ENCODE peak calls at places on chromosome 16, in ten cellular contexts. S is HS-27A; T is A172; E is ovary; L is fibroblast of pulmonary artery; K is esophagus squamous epithelium; Q is epithelial cell of esophagus; C is Calu3; N is HT1080; F is central memory CD8-positive, alpha-beta T cell. V is an unnamed sample.

GRCh38 chr16:88803264-88803987 is at the start of gene CDT1:
- DNase-seq in S (no peak), T (peak; percentile 69), E (peak; percentile 82), L (peak; percentile 77), K (no peak), Q (peak; percentile 75), C (peak; percentile 94), N (peak; percentile 70), F (peak; percentile 71), V (peak; percentile 64)

GRCh38 chr16:81770008-81770407 is 9.1 kb upstream of the PLCG2 start:
- DNase-seq in S (no peak), T (no peak), E (no peak), L (no peak), K (no peak), Q (no peak), C (no peak), N (no peak), F (no peak), V (no peak)

GRCh38 chr16:13194766-13195165 is 293.4 kb downstream of the SHISA9 start:
- DNase-seq in S (no peak), T (no peak), E (no peak), L (no peak), K (no peak), Q (no peak), C (no peak), N (no peak), F (no peak), V (no peak)

GRCh38 chr16:86517033-86517432 is 6.7 kb downstream of the FOXF1 start:
- DNase-seq in S (no peak), T (no peak), E (no peak), L (no peak), K (no peak), Q (no peak), C (no peak), N (no peak), F (no peak), V (no peak)

GRCh38 chr16:89805136-89805905 is 11.1 kb downstream of the FANCA start:
- DNase-seq in S (no peak), T (peak; percentile 70), E (no peak), L (peak; percentile 21), K (no peak), Q (no peak), C (no peak), N (no peak), F (no peak), V (peak; percentile 94)

GRCh38 chr16:47970291-47970931 is 185.4 kb downstream of the ABCC12 start:
- DNase-seq in S (peak; percentile 26), T (peak; percentile 56), E (no peak), L (peak; percentile 62), K (no peak), Q (peak; percentile 75), C (peak; percentile 6), N (peak; percentile 34), F (no peak), V (peak; percentile 25)

GRCh38 chr16:78584213-78584860 is 484.9 kb downstream of the WWOX start:
- DNase-seq in S (no peak), T (no peak), E (no peak), L (no peak), K (no peak), Q (no peak), C (no peak), N (no peak), F (no peak), V (no peak)

GRCh38 chr16:20846030-20846429 is 39.7 kb downstream of the REXO5 start:
- DNase-seq in S (no peak), T (no peak), E (no peak), L (no peak), K (no peak), Q (no peak), C (no peak), N (no peak), F (no peak), V (no peak)

GRCh38 chr16:27083861-27084261 is 17.1 kb downstream of the C16orf82 start:
- DNase-seq in S (no peak), T (no peak), E (no peak), L (no peak), K (no peak), Q (no peak), C (no peak), N (no peak), F (no peak), V (no peak)

GRCh38 chr16:59971264-59971663 is 1237.1 kb upstream of the GOT2 start:
- DNase-seq in S (no peak), T (no peak), E (no peak), L (no peak), K (no peak), Q (peak; percentile 63), C (no peak), N (peak; percentile 65), F (no peak), V (no peak)

GRCh38 chr16:83552193-83552592 is 255.6 kb upstream of the HSBP1 start:
- DNase-seq in S (peak; percentile 57), T (peak; percentile 89), E (no peak), L (peak; percentile 68), K (no peak), Q (peak; percentile 57), C (no peak), N (peak; percentile 94), F (no peak), V (peak; percentile 56)

GRCh38 chr16:86567701-86568571 is 1.3 kb downstream of the FOXC2 start:
- DNase-seq in S (no peak), T (no peak), E (no peak), L (peak; percentile 61), K (no peak), Q (peak; percentile 39), C (peak; percentile 79), N (peak; percentile 51), F (no peak), V (peak; percentile 52)

GRCh38 chr16:75271441-75272096 is 20.1 kb upstream of the BCAR1 start:
- DNase-seq in S (no peak), T (no peak), E (no peak), L (no peak), K (no peak), Q (no peak), C (no peak), N (no peak), F (no peak), V (no peak)

GRCh38 chr16:31081428-31082351 is 7.1 kb downstream of the PRSS53 start:
- DNase-seq in S (no peak), T (no peak), E (no peak), L (no peak), K (no peak), Q (no peak), C (no peak), N (no peak), F (no peak), V (no peak)

GRCh38 chr16:69906838-69907301 is 44.3 kb upstream of the CLEC18A start:
- DNase-seq in S (peak; percentile 72), T (peak; percentile 14), E (no peak), L (peak; percentile 30), K (no peak), Q (no peak), C (no peak), N (no peak), F (no peak), V (peak; percentile 89)

GRCh38 chr16:2912330-2913199 is 834 bp downstream of the FLYWCH1 start:
- DNase-seq in S (no peak), T (peak; percentile 48), E (peak; percentile 37), L (peak; percentile 75), K (no peak), Q (peak; percentile 40), C (peak; percentile 21), N (peak; percentile 36), F (no peak), V (peak; percentile 70)

GRCh38 chr16:11067697-11068141 is 123.4 kb downstream of the CLEC16A start:
- DNase-seq in S (no peak), T (no peak), E (no peak), L (no peak), K (no peak), Q (no peak), C (no peak), N (no peak), F (no peak), V (no peak)

GRCh38 chr16:72946474-72947194 is 101.3 kb downstream of the ZFHX3 start:
- DNase-seq in S (no peak), T (no peak), E (no peak), L (peak; percentile 67), K (no peak), Q (no peak), C (no peak), N (no peak), F (no peak), V (no peak)

GRCh38 chr16:68069511-68070248 is 15.5 kb upstream of the NFATC3 start:
- DNase-seq in S (no peak), T (no peak), E (no peak), L (no peak), K (no peak), Q (no peak), C (no peak), N (no peak), F (peak; percentile 32), V (no peak)

GRCh38 chr16:27355610-27356009 is 41.8 kb downstream of the IL4R start:
- DNase-seq in S (no peak), T (peak; percentile 51), E (no peak), L (peak; percentile 60), K (no peak), Q (peak; percentile 34), C (peak; percentile 37), N (peak; percentile 37), F (no peak), V (peak; percentile 37)

GRCh38 chr16:19419691-19420060 is 2.0 kb downstream of the TMC5 start:
- DNase-seq in S (peak; percentile 14), T (peak; percentile 91), E (no peak), L (no peak), K (no peak), Q (peak; percentile 89), C (peak; percentile 76), N (peak; percentile 85), F (no peak), V (no peak)

GRCh38 chr16:50683689-50684374 is 2.7 kb upstream of the SNX20 start:
- DNase-seq in S (no peak), T (no peak), E (no peak), L (no peak), K (no peak), Q (no peak), C (no peak), N (no peak), F (no peak), V (no peak)

GRCh38 chr16:25747160-25747758 is 55.5 kb downstream of the HS3ST4 start:
- DNase-seq in S (no peak), T (no peak), E (no peak), L (peak; percentile 1), K (no peak), Q (peak; percentile 1), C (no peak), N (no peak), F (no peak), V (no peak)

GRCh38 chr16:57167951-57168350 is 17.9 kb downstream of the PSME3IP1 start:
- DNase-seq in S (no peak), T (peak; percentile 62), E (no peak), L (peak; percentile 90), K (no peak), Q (peak; percentile 81), C (no peak), N (peak; percentile 45), F (peak; percentile 21), V (peak; percentile 79)

GRCh38 chr16:3698941-3699340 is 18.4 kb downstream of the TRAP1 start:
- DNase-seq in S (no peak), T (no peak), E (no peak), L (no peak), K (no peak), Q (no peak), C (no peak), N (no peak), F (no peak), V (no peak)